ENCODE peak calls at places on chromosome 13, in four cellular contexts. One of them, this sample, is unnamed.

GRCh38 chr13:97224544-97225324 is 2.6 kb downstream of the MBNL2 start:
- DNase-seq in dorsolateral prefrontal cortex: no peak
- DNase-seq in endothelial cell: no peak
- DNase-seq in astrocyte of the spinal cord: peak
- DNase-seq in this sample: no peak

GRCh38 chr13:41502676-41503075 is 45.3 kb downstream of the RGCC start:
- DNase-seq in dorsolateral prefrontal cortex: no peak
- DNase-seq in astrocyte of the spinal cord: no peak
- DNase-seq in endothelial cell: no peak
- DNase-seq in this sample: no peak

GRCh38 chr13:113364371-113364932 is 522 bp upstream of the GRTP1 start:
- DNase-seq in dorsolateral prefrontal cortex: no peak
- DNase-seq in astrocyte of the spinal cord: no peak
- DNase-seq in endothelial cell: no peak
- DNase-seq in this sample: no peak

GRCh38 chr13:99296270-99296865 is 10.8 kb downstream of the GPR183 start:
- DNase-seq in endothelial cell: no peak
- DNase-seq in dorsolateral prefrontal cortex: no peak
- DNase-seq in astrocyte of the spinal cord: no peak
- DNase-seq in this sample: no peak

GRCh38 chr13:77345150-77345780 is 18.4 kb upstream of the MYCBP2 start:
- DNase-seq in endothelial cell: no peak
- DNase-seq in astrocyte of the spinal cord: no peak
- DNase-seq in dorsolateral prefrontal cortex: no peak
- DNase-seq in this sample: no peak

GRCh38 chr13:100230813-100231575 is 142.1 kb downstream of the PCCA start:
- DNase-seq in endothelial cell: no peak
- DNase-seq in astrocyte of the spinal cord: no peak
- DNase-seq in dorsolateral prefrontal cortex: no peak
- DNase-seq in this sample: no peak

GRCh38 chr13:38844581-38844980 is 146.1 kb downstream of the STOML3 start:
- DNase-seq in dorsolateral prefrontal cortex: no peak
- DNase-seq in endothelial cell: no peak
- DNase-seq in astrocyte of the spinal cord: no peak
- DNase-seq in this sample: no peak

GRCh38 chr13:30905932-30906383 is at the start of gene MEDAG:
- DNase-seq in dorsolateral prefrontal cortex: no peak
- DNase-seq in astrocyte of the spinal cord: peak
- DNase-seq in endothelial cell: no peak
- DNase-seq in this sample: peak

GRCh38 chr13:80274643-80275042 is 66.3 kb downstream of the SPRY2 start:
- DNase-seq in dorsolateral prefrontal cortex: no peak
- DNase-seq in astrocyte of the spinal cord: no peak
- DNase-seq in endothelial cell: no peak
- DNase-seq in this sample: no peak

GRCh38 chr13:91588541-91588940 is 190.1 kb downstream of the GPC5 start:
- DNase-seq in endothelial cell: no peak
- DNase-seq in dorsolateral prefrontal cortex: no peak
- DNase-seq in astrocyte of the spinal cord: no peak
- DNase-seq in this sample: no peak

GRCh38 chr13:77898097-77898496 is 20.5 kb downstream of the EDNRB start:
- DNase-seq in dorsolateral prefrontal cortex: no peak
- DNase-seq in endothelial cell: no peak
- DNase-seq in astrocyte of the spinal cord: no peak
- DNase-seq in this sample: no peak

GRCh38 chr13:54628383-54628782 is 1599.8 kb downstream of the OLFM4 start:
- DNase-seq in dorsolateral prefrontal cortex: no peak
- DNase-seq in endothelial cell: no peak
- DNase-seq in astrocyte of the spinal cord: no peak
- DNase-seq in this sample: no peak

GRCh38 chr13:36310417-36311108 is 12.9 kb upstream of the CCDC169 start:
- DNase-seq in dorsolateral prefrontal cortex: no peak
- DNase-seq in endothelial cell: no peak
- DNase-seq in astrocyte of the spinal cord: peak
- DNase-seq in this sample: no peak

GRCh38 chr13:108963846-108964600 is 334.6 kb downstream of the MYO16 start:
- DNase-seq in dorsolateral prefrontal cortex: no peak
- DNase-seq in astrocyte of the spinal cord: peak
- DNase-seq in endothelial cell: no peak
- DNase-seq in this sample: no peak

GRCh38 chr13:92297971-92298942 is 899.8 kb downstream of the GPC5 start:
- DNase-seq in astrocyte of the spinal cord: no peak
- DNase-seq in endothelial cell: no peak
- DNase-seq in dorsolateral prefrontal cortex: no peak
- DNase-seq in this sample: peak

GRCh38 chr13:39688699-39689405 is 33.4 kb downstream of the COG6 start:
- DNase-seq in dorsolateral prefrontal cortex: no peak
- DNase-seq in endothelial cell: no peak
- DNase-seq in astrocyte of the spinal cord: peak
- DNase-seq in this sample: no peak

GRCh38 chr13:96575423-96576320 is 418.6 kb downstream of the OXGR1 start:
- DNase-seq in astrocyte of the spinal cord: no peak
- DNase-seq in dorsolateral prefrontal cortex: no peak
- DNase-seq in endothelial cell: no peak
- DNase-seq in this sample: no peak

GRCh38 chr13:43572601-43573360 is 214.0 kb downstream of the ENOX1 start:
- DNase-seq in dorsolateral prefrontal cortex: no peak
- DNase-seq in astrocyte of the spinal cord: peak
- DNase-seq in endothelial cell: no peak
- DNase-seq in this sample: no peak

GRCh38 chr13:100532090-100532766 is 56.4 kb downstream of the GGACT start:
- DNase-seq in endothelial cell: no peak
- DNase-seq in astrocyte of the spinal cord: no peak
- DNase-seq in dorsolateral prefrontal cortex: no peak
- DNase-seq in this sample: no peak

GRCh38 chr13:110018009-110018408 is 231.6 kb upstream of the IRS2 start:
- DNase-seq in endothelial cell: no peak
- DNase-seq in dorsolateral prefrontal cortex: no peak
- DNase-seq in astrocyte of the spinal cord: peak
- DNase-seq in this sample: no peak

GRCh38 chr13:108895220-108895704 is 265.9 kb downstream of the MYO16 start:
- DNase-seq in dorsolateral prefrontal cortex: no peak
- DNase-seq in astrocyte of the spinal cord: peak
- DNase-seq in endothelial cell: peak
- DNase-seq in this sample: no peak

GRCh38 chr13:42925626-42926025 is 66.4 kb downstream of the EPSTI1 start:
- DNase-seq in astrocyte of the spinal cord: no peak
- DNase-seq in dorsolateral prefrontal cortex: no peak
- DNase-seq in endothelial cell: no peak
- DNase-seq in this sample: no peak

GRCh38 chr13:37168151-37168550 is 62.7 kb upstream of the CSNK1A1L start:
- DNase-seq in astrocyte of the spinal cord: no peak
- DNase-seq in endothelial cell: no peak
- DNase-seq in dorsolateral prefrontal cortex: no peak
- DNase-seq in this sample: no peak

GRCh38 chr13:100650321-100650720 is 24.3 kb downstream of the TMTC4 start:
- DNase-seq in dorsolateral prefrontal cortex: peak
- DNase-seq in endothelial cell: no peak
- DNase-seq in astrocyte of the spinal cord: no peak
- DNase-seq in this sample: no peak

GRCh38 chr13:84571264-84571663 is 689.0 kb upstream of the SLITRK1 start:
- DNase-seq in endothelial cell: no peak
- DNase-seq in astrocyte of the spinal cord: no peak
- DNase-seq in dorsolateral prefrontal cortex: no peak
- DNase-seq in this sample: no peak

GRCh38 chr13:83453300-83453699 is 429.0 kb downstream of the SLITRK1 start:
- DNase-seq in astrocyte of the spinal cord: no peak
- DNase-seq in dorsolateral prefrontal cortex: no peak
- DNase-seq in endothelial cell: no peak
- DNase-seq in this sample: no peak

GRCh38 chr13:110628477-110628793 is 13.1 kb downstream of the NAXD start:
- DNase-seq in dorsolateral prefrontal cortex: peak
- DNase-seq in endothelial cell: no peak
- DNase-seq in astrocyte of the spinal cord: peak
- DNase-seq in this sample: no peak

GRCh38 chr13:45215392-45216077 is 14.7 kb upstream of the KCTD4 start:
- DNase-seq in endothelial cell: no peak
- DNase-seq in astrocyte of the spinal cord: no peak
- DNase-seq in dorsolateral prefrontal cortex: no peak
- DNase-seq in this sample: no peak
- TF ChIP-seq CTCF in endothelial cell: no peak
- TF ChIP-seq CTCF in astrocyte of the spinal cord: no peak
- TF ChIP-seq CTCF in dorsolateral prefrontal cortex: no peak
- TF ChIP-seq CTCF in this sample: no peak

DNA sequence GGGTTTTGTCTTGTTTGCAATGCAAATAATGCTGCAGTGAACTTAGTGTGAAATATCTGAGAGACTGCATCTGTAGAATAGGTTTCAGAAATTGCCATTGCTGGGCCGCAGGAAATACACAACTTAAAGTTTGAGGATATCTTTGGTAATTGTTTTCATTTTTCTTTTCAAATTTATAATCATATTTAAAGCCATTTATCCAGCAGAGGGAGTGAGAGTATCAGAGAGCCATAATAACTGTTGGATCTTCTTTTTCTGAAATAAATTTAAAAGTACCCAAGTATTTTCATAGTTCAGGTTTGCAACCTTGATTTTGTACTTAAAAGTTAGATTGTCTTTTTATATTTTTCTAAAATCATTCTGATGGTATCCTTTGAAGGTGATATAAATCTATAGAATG is 99.4 kb downstream of the ZMYM2 start:
- DNase-seq in astrocyte of the spinal cord: no peak
- DNase-seq in dorsolateral prefrontal cortex: no peak
- DNase-seq in endothelial cell: no peak
- DNase-seq in this sample: no peak
- TF ChIP-seq CTCF in astrocyte of the spinal cord: peak
- TF ChIP-seq CTCF in dorsolateral prefrontal cortex: no peak
- TF ChIP-seq CTCF in endothelial cell: no peak
- TF ChIP-seq CTCF in this sample: no peak

GRCh38 chr13:102724923-102725322 is 30.1 kb upstream of the METTL21C start:
- DNase-seq in dorsolateral prefrontal cortex: no peak
- DNase-seq in endothelial cell: no peak
- DNase-seq in astrocyte of the spinal cord: peak
- DNase-seq in this sample: no peak
- TF ChIP-seq CTCF in dorsolateral prefrontal cortex: peak
- TF ChIP-seq CTCF in endothelial cell: no peak
- TF ChIP-seq CTCF in astrocyte of the spinal cord: peak
- TF ChIP-seq CTCF in this sample: peak

DNA sequence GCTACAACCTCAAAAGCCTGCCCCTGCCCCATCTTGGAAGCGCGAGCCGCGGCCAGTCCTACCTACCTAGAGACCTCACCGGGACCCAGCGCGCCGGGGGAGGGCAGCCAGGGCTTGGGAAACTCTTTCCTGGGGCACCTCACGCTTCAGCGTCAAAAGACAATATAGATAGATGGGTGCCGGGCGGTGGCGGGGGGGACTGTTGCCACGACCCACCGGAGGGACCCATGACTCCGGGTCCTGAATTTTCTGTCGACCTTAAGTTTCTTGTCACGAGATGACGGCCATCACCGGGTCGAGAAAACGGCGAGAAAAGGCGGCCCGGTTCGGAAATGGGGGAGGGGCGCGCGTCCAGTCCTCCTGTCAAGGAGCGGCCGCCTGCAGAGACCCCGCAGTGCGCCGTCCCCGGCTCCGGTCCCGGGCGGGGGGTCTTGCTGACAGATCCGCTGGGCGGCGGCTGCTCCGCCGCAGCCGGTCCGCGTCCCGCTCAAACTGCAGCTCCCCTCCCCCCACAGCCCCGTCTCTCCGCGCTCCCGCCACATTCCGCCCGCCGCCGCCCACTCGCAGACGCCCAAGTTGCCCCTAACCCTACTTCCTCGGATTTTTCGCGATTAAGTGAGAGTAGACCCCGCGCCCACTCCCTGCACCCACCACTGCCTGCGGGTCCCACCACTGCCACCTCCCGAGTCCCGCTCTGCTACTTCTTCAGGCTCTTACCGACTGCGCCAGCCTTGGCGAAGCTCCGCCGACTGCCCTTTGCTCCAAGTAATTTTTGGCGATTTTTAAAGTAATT is 66.1 kb downstream of the KCNRG start:
- DNase-seq in endothelial cell: peak
- DNase-seq in astrocyte of the spinal cord: peak
- DNase-seq in dorsolateral prefrontal cortex: no peak
- DNase-seq in this sample: peak
- TF ChIP-seq CTCF in endothelial cell: no peak
- TF ChIP-seq CTCF in astrocyte of the spinal cord: peak
- TF ChIP-seq CTCF in dorsolateral prefrontal cortex: no peak
- TF ChIP-seq CTCF in this sample: no peak

GRCh38 chr13:74796126-74796643 is 662.0 kb upstream of the KLF12 start:
- DNase-seq in astrocyte of the spinal cord: no peak
- DNase-seq in endothelial cell: no peak
- DNase-seq in dorsolateral prefrontal cortex: no peak
- DNase-seq in this sample: no peak

GRCh38 chr13:74794147-74794546 is 659.9 kb upstream of the KLF12 start:
- DNase-seq in dorsolateral prefrontal cortex: no peak
- DNase-seq in endothelial cell: no peak
- DNase-seq in astrocyte of the spinal cord: no peak
- DNase-seq in this sample: no peak

GRCh38 chr13:74795526-74795925 is 661.3 kb upstream of the KLF12 start:
- DNase-seq in astrocyte of the spinal cord: no peak
- DNase-seq in endothelial cell: no peak
- DNase-seq in dorsolateral prefrontal cortex: no peak
- DNase-seq in this sample: no peak

GRCh38 chr13:74794582-74794981 is 660.4 kb upstream of the KLF12 start:
- DNase-seq in dorsolateral prefrontal cortex: no peak
- DNase-seq in endothelial cell: no peak
- DNase-seq in astrocyte of the spinal cord: peak
- DNase-seq in this sample: no peak
- TF ChIP-seq CTCF in dorsolateral prefrontal cortex: peak
- TF ChIP-seq CTCF in endothelial cell: no peak
- TF ChIP-seq CTCF in astrocyte of the spinal cord: no peak
- TF ChIP-seq CTCF in this sample: no peak

GRCh38 chr13:58907347-58907746 is 1256.4 kb downstream of the DIAPH3 start:
- DNase-seq in endothelial cell: no peak
- DNase-seq in astrocyte of the spinal cord: no peak
- DNase-seq in dorsolateral prefrontal cortex: no peak
- DNase-seq in this sample: no peak
- TF ChIP-seq CTCF in endothelial cell: no peak
- TF ChIP-seq CTCF in astrocyte of the spinal cord: no peak
- TF ChIP-seq CTCF in dorsolateral prefrontal cortex: no peak
- TF ChIP-seq CTCF in this sample: no peak

GRCh38 chr13:112059457-112060317 is 7.3 kb upstream of the SOX1 start:
- DNase-seq in endothelial cell: no peak
- DNase-seq in dorsolateral prefrontal cortex: no peak
- DNase-seq in astrocyte of the spinal cord: no peak
- DNase-seq in this sample: no peak
- TF ChIP-seq CTCF in endothelial cell: no peak
- TF ChIP-seq CTCF in dorsolateral prefrontal cortex: no peak
- TF ChIP-seq CTCF in astrocyte of the spinal cord: no peak
- TF ChIP-seq CTCF in this sample: no peak